ENCODE peak calls at places on chromosomes 11 and 22, in six cellular contexts. H, A, J, S, M and U are unnamed samples.

GRCh38 chr22:50329236-50329635 is 2.4 kb upstream of the DENND6B start:
- DNase-seq in H (no peak), A (no peak), J (no peak), S (no peak), M (no peak), U (no peak)

GRCh38 chr11:69157156-69157821 is 1.6 kb downstream of the SMIM38 start:
- DNase-seq in H (no peak), A (peak; percentile 70), J (no peak), S (peak; percentile 58), M (no peak), U (no peak)

GRCh38 chr11:2792376-2793250 is 92.8 kb upstream of the KCNQ1OT1 start:
- DNase-seq in H (no peak), A (peak; percentile 64), J (no peak), S (peak; percentile 15), M (no peak), U (no peak)

GRCh38 chr11:13857828-13858227 is 104.7 kb upstream of the SPON1 start:
- DNase-seq in H (no peak), A (no peak), J (no peak), S (no peak), M (no peak), U (no peak)

GRCh38 chr11:133894956-133895549 is 49.7 kb upstream of the SPATA19 start:
- DNase-seq in H (no peak), A (no peak), J (no peak), S (no peak), M (no peak), U (no peak)

GRCh38 chr11:32779131-32779530 is 15.3 kb downstream of the CCDC73 start:
- DNase-seq in H (no peak), A (no peak), J (no peak), S (no peak), M (no peak), U (no peak)

GRCh38 chr11:126194121-126194543 is 17.3 kb downstream of the RPUSD4 start:
- DNase-seq in H (peak; percentile 18), A (no peak), J (peak; percentile 11), S (peak; percentile 25), M (no peak), U (no peak)

GRCh38 chr11:128135451-128135850 is 451.9 kb downstream of the ETS1 start:
- DNase-seq in H (no peak), A (no peak), J (no peak), S (peak; percentile 69), M (no peak), U (no peak)

GRCh38 chr11:2214527-2215229 is 43.1 kb upstream of the TH start:
- DNase-seq in H (no peak), A (peak; percentile 60), J (no peak), S (no peak), M (no peak), U (no peak)

GRCh38 chr11:121452609-121453150 is at the start of gene SORL1-AS1:
- DNase-seq in H (no peak), A (no peak), J (peak; percentile 41), S (peak; percentile 80), M (peak; percentile 42), U (peak; percentile 18)

GRCh38 chr11:19790831-19791552 is 78.4 kb downstream of the NAV2 start:
- DNase-seq in H (no peak), A (no peak), J (no peak), S (peak; percentile 14), M (no peak), U (no peak)

GRCh38 chr11:58963551-58964075 is 24.3 kb downstream of the GLYATL1 start:
- DNase-seq in H (peak; percentile 24), A (no peak), J (no peak), S (peak; percentile 52), M (no peak), U (no peak)

GRCh38 chr11:3022300-3022967 is 30.3 kb upstream of the NAP1L4 start:
- DNase-seq in H (peak; percentile 52), A (no peak), J (no peak), S (no peak), M (no peak), U (no peak)

GRCh38 chr11:75204012-75204674 is 36.4 kb upstream of the TPBGL start:
- DNase-seq in H (no peak), A (peak; percentile 37), J (no peak), S (no peak), M (no peak), U (no peak)

GRCh38 chr11:11313426-11313825 is 39.6 kb downstream of the CSNK2A3 start:
- DNase-seq in H (peak; percentile 12), A (peak; percentile 67), J (no peak), S (no peak), M (no peak), U (no peak)

GRCh38 chr22:38204784-38205183 is 3.0 kb downstream of the MAFF start:
- DNase-seq in H (no peak), A (no peak), J (no peak), S (no peak), M (no peak), U (no peak)

GRCh38 chr11:27124514-27125264 is 84.1 kb downstream of the BBOX1 start:
- DNase-seq in H (peak; percentile 31), A (no peak), J (no peak), S (no peak), M (no peak), U (no peak)

GRCh38 chr11:72587696-72588095 is 86.5 kb downstream of the PDE2A start:
- DNase-seq in H (no peak), A (no peak), J (no peak), S (no peak), M (no peak), U (no peak)

GRCh38 chr11:32348502-32348901 is 86.8 kb downstream of the WT1 start:
- DNase-seq in H (no peak), A (no peak), J (no peak), S (no peak), M (no peak), U (no peak)

GRCh38 chr22:39174498-39175120 is 22.1 kb upstream of the CBX7 start:
- DNase-seq in H (peak; percentile 78), A (peak; percentile 84), J (peak; percentile 79), S (peak; percentile 64), M (peak; percentile 37), U (peak; percentile 39)